ENCODE peak calls at places on chromosomes 12 and 14, in ten cellular contexts. E, R, J, M, T, X, Y, I, L and A are unnamed samples.

GRCh38 chr14:99754141-99755067 is 38.8 kb upstream of the EML1 start:
- DNase-seq in Y (no peak), E (no peak), R (peak), X (no peak), L (no peak), I (no peak), M (no peak), J (no peak), T (no peak), A (no peak)

GRCh38 chr14:49849213-49849847 is 3.3 kb downstream of the NEMF start:
- DNase-seq in R (no peak), L (no peak), M (no peak), T (no peak), X (no peak), E (no peak), I (no peak), Y (no peak), J (no peak), A (no peak)

GRCh38 chr14:100417466-100417865 is 94.3 kb downstream of the SLC25A47 start:
- DNase-seq in Y (peak), X (peak), R (peak), T (no peak), L (no peak), I (peak), J (peak), M (no peak), E (no peak), A (no peak)

GRCh38 chr12:53539526-53539925 is 32.2 kb upstream of the NPFF start:
- DNase-seq in X (no peak), J (no peak), Y (no peak), T (no peak), M (no peak), E (no peak), R (no peak), L (no peak), I (no peak), A (no peak)

GRCh38 chr12:16307843-16308475 is 30.5 kb upstream of the SLC15A5 start:
- DNase-seq in T (no peak), L (no peak), X (no peak), I (no peak), Y (no peak), J (no peak), R (no peak), M (no peak), E (no peak), A (no peak)

GRCh38 chr12:124609041-124609984 is 41.9 kb upstream of the NCOR2 start:
- DNase-seq in M (peak), T (peak), E (peak), R (peak), Y (no peak), X (peak), L (peak), J (peak), I (peak), A (peak)

GRCh38 chr14:43503508-43503907 is 1003.6 kb downstream of the FSCB start:
- DNase-seq in Y (no peak), M (no peak), X (no peak), L (no peak), I (no peak), R (no peak), E (no peak), J (no peak), T (no peak), A (no peak)

GRCh38 chr12:27297576-27297975 is 35.1 kb upstream of the BMAL2 start:
- DNase-seq in L (no peak), J (no peak), R (no peak), M (no peak), E (no peak), Y (no peak), T (no peak), X (no peak), I (no peak), A (no peak)

GRCh38 chr14:51605575-51605974 is 46.1 kb upstream of the FRMD6 start:
- DNase-seq in T (no peak), J (no peak), M (no peak), E (no peak), L (no peak), R (no peak), X (no peak), I (no peak), Y (no peak), A (no peak)

GRCh38 chr12:132313182-132313581 is 16.2 kb downstream of the GALNT9 start:
- DNase-seq in E (no peak), X (no peak), Y (no peak), I (no peak), R (no peak), L (no peak), M (no peak), J (no peak), T (no peak), A (no peak)